ENCODE peak calls at places on chromosomes 13 and 19, in seven cellular contexts. Z, C, F, Q, V, I and R are unnamed samples.

GRCh38 chr19:6499052-6499790 is 2.9 kb downstream of the TUBB4A start:
- DNase-seq in V (no peak), F (no peak), C (no peak), Z (no peak), Q (no peak), I (no peak), R (no peak)

GRCh38 chr19:34596115-34596514 is 80.8 kb downstream of the SCGB2B2 start:
- DNase-seq in I (no peak), V (no peak), C (no peak), Q (no peak), Z (no peak), F (no peak), R (no peak)

GRCh38 chr19:2722541-2723344 is 1.6 kb upstream of the DIRAS1 start:
- DNase-seq in C (no peak), Z (peak; percentile 77), V (peak; percentile 74), I (no peak), F (peak; percentile 50), Q (no peak), R (no peak)

GRCh38 chr13:59880468-59880867 is 283.3 kb downstream of the DIAPH3 start:
- DNase-seq in Z (peak; percentile 22), I (no peak), C (no peak), Q (no peak), V (peak; percentile 28), F (no peak), R (no peak)

GRCh38 chr19:39150235-39150634 is 24.6 kb downstream of the PAK4 start:
- DNase-seq in I (no peak), V (no peak), Z (no peak), Q (no peak), F (no peak), C (no peak), R (no peak)

GRCh38 chr19:48152552-48152951 is 17.6 kb downstream of the LIG1 start:
- DNase-seq in V (peak; percentile 75), C (peak; percentile 48), F (peak; percentile 43), Q (no peak), I (peak; percentile 50), Z (peak; percentile 61), R (peak; percentile 57)

GRCh38 chr13:25806304-25806974 is 245.4 kb downstream of the SHISA2 start:
- DNase-seq in V (no peak), F (no peak), I (no peak), Z (peak; percentile 37), C (no peak), Q (no peak), R (no peak)

GRCh38 chr19:33252418-33252962 is 26.8 kb upstream of the SLC7A10 start:
- DNase-seq in C (no peak), I (no peak), Z (no peak), V (no peak), F (no peak), Q (no peak), R (no peak)

GRCh38 chr13:35768126-35768525 is 291.6 kb upstream of the MAB21L1 start:
- DNase-seq in C (no peak), V (no peak), Z (no peak), F (no peak), Q (no peak), I (no peak), R (no peak)

GRCh38 chr19:13639342-13639929 is 124.9 kb upstream of the MRI1 start:
- DNase-seq in Q (no peak), F (no peak), C (no peak), Z (no peak), V (no peak), I (no peak), R (no peak)

GRCh38 chr13:37074703-37075102 is 15.2 kb upstream of the SUPT20H start:
- DNase-seq in C (no peak), Z (peak; percentile 46), Q (no peak), V (peak; percentile 49), F (no peak), I (no peak), R (peak; percentile 21)

GRCh38 chr19:11116507-11116906 is 27.2 kb downstream of the LDLR start:
- DNase-seq in Q (no peak), F (no peak), Z (no peak), C (no peak), V (no peak), I (no peak), R (no peak)

GRCh38 chr19:17835182-17836006 is 12.4 kb downstream of the JAK3 start:
- DNase-seq in Q (no peak), C (no peak), Z (peak; percentile 5), F (no peak), V (no peak), I (no peak), R (no peak)

GRCh38 chr13:24022568-24022967 is 125.3 kb upstream of the C1QTNF9B start:
- DNase-seq in Z (no peak), Q (no peak), C (no peak), V (peak; percentile 50), F (no peak), I (no peak), R (no peak)

GRCh38 chr13:98372886-98373285 is 195.8 kb upstream of the RNF113B start:
- DNase-seq in Q (no peak), C (no peak), F (no peak), I (no peak), Z (peak; percentile 79), V (peak; percentile 87), R (peak; percentile 60)

GRCh38 chr19:14632286-14632685 is 42.4 kb downstream of the ADGRE3 start:
- DNase-seq in Z (peak; percentile 1), Q (no peak), V (peak; percentile 15), F (peak; percentile 3), I (peak; percentile 68), C (no peak), R (peak; percentile 41)

GRCh38 chr13:80430561-80430960 is 89.6 kb upstream of the SPRY2 start:
- DNase-seq in Q (no peak), I (no peak), Z (peak; percentile 5), V (no peak), F (no peak), C (no peak), R (no peak)

GRCh38 chr19:44050740-44051653 is 839 bp upstream of the ZNF223 start:
- DNase-seq in Z (peak; percentile 17), V (no peak), F (no peak), I (peak; percentile 37), C (no peak), Q (no peak), R (no peak)

GRCh38 chr19:17543991-17544390 is 11.5 kb upstream of the COLGALT1 start:
- DNase-seq in C (no peak), I (no peak), Z (no peak), F (no peak), V (no peak), Q (no peak), R (no peak)

GRCh38 chr13:66624302-66624701 is 605.8 kb downstream of the PCDH9 start:
- DNase-seq in I (no peak), V (no peak), C (no peak), Z (no peak), F (no peak), Q (no peak), R (no peak)

GRCh38 chr13:33279898-33280549 is 5.5 kb downstream of the STARD13 start:
- DNase-seq in Q (no peak), V (peak; percentile 71), C (no peak), I (no peak), Z (peak; percentile 80), F (peak; percentile 69), R (peak; percentile 55)

GRCh38 chr13:100520936-100521765 is 67.4 kb downstream of the GGACT start:
- DNase-seq in V (no peak), Q (no peak), C (no peak), F (no peak), Z (no peak), I (peak; percentile 72), R (no peak)
- H3K27ac ChIP-seq in V (no peak overlapping the region), Q (no peak overlapping the region), C (no peak overlapping the region), F (no peak overlapping the region), Z (no peak overlapping the region), I (no peak overlapping the region), R (no peak overlapping the region)

DNA sequence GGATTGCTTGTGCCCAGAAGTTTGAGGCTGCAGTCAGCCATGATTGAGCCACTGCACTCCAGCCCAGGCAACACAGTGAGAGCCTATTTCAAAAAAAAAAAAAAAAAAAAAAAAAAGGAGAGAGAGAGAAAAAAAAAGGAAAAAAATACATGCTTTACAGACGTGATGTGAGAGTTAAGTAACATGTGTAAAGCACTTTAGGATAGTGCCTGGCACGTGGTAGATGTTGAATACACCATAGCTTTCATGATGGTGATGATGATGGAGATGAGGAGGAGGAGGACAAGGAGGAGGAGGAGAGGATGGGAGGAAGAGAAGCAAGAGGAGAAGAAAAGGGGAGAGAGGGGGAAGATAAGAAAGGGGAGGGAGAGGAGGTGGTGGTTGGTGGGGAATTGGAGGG is 15.1 kb upstream of the RUBCNL start:
- DNase-seq in C (no peak), F (no peak), I (no peak), Z (no peak), Q (no peak), V (no peak), R (no peak)
- H2AK5ac ChIP-seq in C (no peak overlapping the region), F (no peak overlapping the region), I (no peak overlapping the region), Z (no peak overlapping the region), Q (no peak overlapping the region), V (no peak overlapping the region), R (no peak overlapping the region)

GRCh38 chr19:4012092-4012974 is 4.8 kb downstream of the PIAS4 start:
- DNase-seq in V (no peak), Z (no peak), F (no peak), I (no peak), Q (no peak), C (no peak), R (no peak)

GRCh38 chr19:4007836-4008539 is 452 bp downstream of the PIAS4 start:
- DNase-seq in F (no peak), C (peak; percentile 23), V (no peak), Z (peak; percentile 40), Q (no peak), I (no peak), R (peak; percentile 28)

GRCh38 chr19:4009990-4010807 is 2.7 kb downstream of the PIAS4 start:
- DNase-seq in Q (no peak), F (no peak), V (peak; percentile 46), Z (peak; percentile 72), C (no peak), I (no peak), R (no peak)

GRCh38 chr19:4012975-4013634 is 5.6 kb downstream of the PIAS4 start:
- DNase-seq in F (no peak), Z (no peak), Q (no peak), C (no peak), V (no peak), I (no peak), R (no peak)

GRCh38 chr19:4010808-4011110 is 3.2 kb downstream of the PIAS4 start:
- DNase-seq in I (no peak), V (no peak), Z (no peak), Q (no peak), C (no peak), F (no peak), R (no peak)
- H3K27ac ChIP-seq in I (no peak overlapping the region), V (no peak overlapping the region), Z (no peak overlapping the region), Q (no peak overlapping the region), C (no peak overlapping the region), F (no peak overlapping the region), R (no peak overlapping the region)

GRCh38 chr19:5073153-5073844 is 104.4 kb downstream of the KDM4B start:
- DNase-seq in V (no peak), C (no peak), F (no peak), Q (no peak), I (peak; percentile 57), Z (no peak), R (no peak)

GRCh38 chr19:5075603-5076002 is 106.7 kb downstream of the KDM4B start:
- DNase-seq in V (no peak), C (no peak), Z (no peak), Q (no peak), F (no peak), I (no peak), R (no peak)

GRCh38 chr19:5074830-5075394 is 106.0 kb downstream of the KDM4B start:
- DNase-seq in I (no peak), F (no peak), Z (no peak), C (no peak), Q (no peak), V (no peak), R (no peak)

GRCh38 chr19:5076440-5077208 is 107.7 kb downstream of the KDM4B start:
- DNase-seq in C (no peak), F (no peak), Q (no peak), V (no peak), Z (no peak), I (no peak), R (no peak)

GRCh38 chr19:5074418-5074817 is 105.5 kb downstream of the KDM4B start:
- DNase-seq in I (no peak), C (no peak), Q (no peak), V (no peak), F (no peak), Z (no peak), R (no peak)
- H2AK5ac ChIP-seq in I (no peak overlapping the region), C (no peak overlapping the region), Q (no peak overlapping the region), V (no peak overlapping the region), F (no peak overlapping the region), Z (no peak overlapping the region), R (no peak overlapping the region)